ENCODE peak calls at places on chromosome 19, in five cellular contexts. S is midbrain; U is WTC11; K is stimulated activated effector memory CD8-positive, alpha-beta T cell treated with anti-CD3 and anti-CD28 coated beads, Interleukin-12 subunit alpha, Interleukin-12 subunit beta, amount 100 ng/mL, for 72 hours; L is globus pallidus. Q is an unnamed sample.

GRCh38 chr19:34963531-34964406 is at the start of gene ZNF792:
- DNase-seq in U (peak), K (peak), L (peak), S (peak), Q (peak)

GRCh38 chr19:17522988-17523872 is 11.8 kb downstream of the PGLS start:
- DNase-seq in K (peak), S (peak), L (peak), U (no peak), Q (peak)

GRCh38 chr19:16368385-16369305 is 44.0 kb downstream of the KLF2 start:
- DNase-seq in S (no peak), U (no peak), L (no peak), K (no peak), Q (peak)

GRCh38 chr19:35975608-35976214 is 19.3 kb upstream of the SDHAF1 start:
- DNase-seq in L (no peak), S (no peak), U (peak), K (no peak), Q (no peak)

GRCh38 chr19:58572818-58573657 is at the start of gene MZF1:
- DNase-seq in K (peak), S (no peak), U (peak), L (peak), Q (peak)

GRCh38 chr19:51511353-51511752 is 9.8 kb upstream of the SIGLEC12 start:
- DNase-seq in L (no peak), U (peak), S (no peak), K (no peak), Q (no peak)

GRCh38 chr19:34096020-34096915 is 76.0 kb upstream of the LSM14A start:
- DNase-seq in U (peak), L (peak), K (no peak), S (peak), Q (no peak)

GRCh38 chr19:53158119-53158656 is 665 bp downstream of the ZNF347 start:
- DNase-seq in K (no peak), L (peak), U (peak), S (peak), Q (peak)

GRCh38 chr19:45442927-45443461 is 19.3 kb upstream of the ERCC1 start:
- DNase-seq in K (no peak), L (no peak), U (peak), S (no peak), Q (peak)

GRCh38 chr19:41416194-41416674 is 10.9 kb downstream of the B3GNT8 start:
- DNase-seq in K (no peak), L (no peak), S (no peak), U (no peak), Q (no peak)

GRCh38 chr19:34490141-34490766 is 8.7 kb downstream of the WTIP start:
- DNase-seq in S (no peak), K (no peak), L (no peak), U (peak), Q (peak)

GRCh38 chr19:2477141-2477710 is 1.3 kb downstream of the GADD45B start:
- DNase-seq in U (no peak), L (no peak), S (peak), K (peak), Q (no peak)

GRCh38 chr19:58386166-58386575 is 898 bp upstream of the RPS5 start:
- DNase-seq in K (no peak), S (no peak), U (no peak), L (no peak), Q (no peak)

GRCh38 chr19:35000647-35001501 is 751 bp downstream of the GRAMD1A start:
- DNase-seq in L (no peak), S (no peak), U (peak), K (no peak), Q (peak)

GRCh38 chr19:17532557-17532956 is 21.1 kb downstream of the PGLS start:
- DNase-seq in S (no peak), L (no peak), U (no peak), K (no peak), Q (no peak)

GRCh38 chr19:45404557-45405434 is at the start of gene PPP1R13L:
- DNase-seq in K (no peak), L (no peak), S (peak), U (peak), Q (peak)

GRCh38 chr19:39082745-39083598 is 1.2 kb upstream of the ACP7 start:
- DNase-seq in K (no peak), S (peak), U (no peak), L (peak), Q (no peak)

GRCh38 chr19:6677924-6678689 is 8.1 kb upstream of the TNFSF14 start:
- DNase-seq in L (no peak), S (no peak), K (peak), U (peak), Q (peak)

GRCh38 chr19:33419763-33420080 is 46.2 kb downstream of the CEBPG start:
- DNase-seq in K (no peak), S (no peak), L (no peak), U (peak), Q (no peak)

GRCh38 chr19:41893899-41894298 is 10.9 kb downstream of the ARHGEF1 start:
- DNase-seq in U (no peak), K (no peak), S (no peak), L (no peak), Q (no peak)

GRCh38 chr19:4911786-4912672 is 2.7 kb downstream of the UHRF1 start:
- DNase-seq in K (peak), U (peak), S (peak), L (peak), Q (peak)

GRCh38 chr19:38933544-38933943 is 2.8 kb downstream of the MRPS12 start:
- DNase-seq in S (no peak), U (no peak), L (no peak), K (no peak), Q (no peak)

Q was measured in activated effector memory CD4-positive, alpha-beta T cell treated with anti-CD3 and anti-CD28 coated beads, Interleukin-2, amount 50 U/mL, for 16 hours.